ENCODE peak calls at places on chromosomes 4 and X, in ten cellular contexts. One of them, this sample, is unnamed.

GRCh38 chr4:2891294-2891693 is 47.6 kb downstream of the ADD1 start:
- DNase-seq in left lung: no peak
- DNase-seq in OCI-LY7: no peak
- DNase-seq in mesenchymal stem cell: peak; percentile 70
- DNase-seq in tibial artery: no peak
- DNase-seq in aorta: no peak
- DNase-seq in pancreas: no peak
- DNase-seq in heart left ventricle: no peak
- DNase-seq in transverse colon: no peak
- DNase-seq in CD4-positive, CD25-positive, alpha-beta regulatory T cell: no peak
- DNase-seq in this sample: no peak

GRCh38 chr4:5980436-5981155 is 37.6 kb downstream of the C4orf50 start:
- DNase-seq in left lung: no peak
- DNase-seq in OCI-LY7: no peak
- DNase-seq in mesenchymal stem cell: no peak
- DNase-seq in tibial artery: peak; percentile 1
- DNase-seq in aorta: no peak
- DNase-seq in pancreas: no peak
- DNase-seq in heart left ventricle: no peak
- DNase-seq in transverse colon: no peak
- DNase-seq in CD4-positive, CD25-positive, alpha-beta regulatory T cell: no peak
- DNase-seq in this sample: no peak

GRCh38 chr4:184958839-184959238 is 59.5 kb upstream of the HELT start:
- DNase-seq in left lung: no peak
- DNase-seq in OCI-LY7: no peak
- DNase-seq in mesenchymal stem cell: no peak
- DNase-seq in tibial artery: no peak
- DNase-seq in aorta: no peak
- DNase-seq in pancreas: no peak
- DNase-seq in heart left ventricle: no peak
- DNase-seq in transverse colon: no peak
- DNase-seq in CD4-positive, CD25-positive, alpha-beta regulatory T cell: no peak
- DNase-seq in this sample: no peak

GRCh38 chrX:120664081-120664480 is 34.2 kb upstream of the C1GALT1C1 start:
- DNase-seq in left lung: no peak
- DNase-seq in OCI-LY7: peak; percentile 49
- DNase-seq in mesenchymal stem cell: peak; percentile 25
- DNase-seq in tibial artery: no peak
- DNase-seq in aorta: no peak
- DNase-seq in pancreas: no peak
- DNase-seq in heart left ventricle: no peak
- DNase-seq in transverse colon: no peak
- DNase-seq in CD4-positive, CD25-positive, alpha-beta regulatory T cell: peak; percentile 19
- DNase-seq in this sample: no peak

GRCh38 chrX:47958943-47959342 is 44.8 kb downstream of the ZNF182 start:
- DNase-seq in left lung: no peak
- DNase-seq in OCI-LY7: peak; percentile 51
- DNase-seq in mesenchymal stem cell: no peak
- DNase-seq in tibial artery: no peak
- DNase-seq in aorta: no peak
- DNase-seq in pancreas: no peak
- DNase-seq in heart left ventricle: no peak
- DNase-seq in transverse colon: no peak
- DNase-seq in CD4-positive, CD25-positive, alpha-beta regulatory T cell: no peak
- DNase-seq in this sample: no peak

GRCh38 chr4:94508841-94509240 is 57.1 kb downstream of the PDLIM5 start:
- DNase-seq in left lung: no peak
- DNase-seq in OCI-LY7: no peak
- DNase-seq in mesenchymal stem cell: peak; percentile 39
- DNase-seq in tibial artery: no peak
- DNase-seq in aorta: no peak
- DNase-seq in pancreas: no peak
- DNase-seq in heart left ventricle: no peak
- DNase-seq in transverse colon: no peak
- DNase-seq in CD4-positive, CD25-positive, alpha-beta regulatory T cell: no peak
- DNase-seq in this sample: no peak

GRCh38 chr4:140932646-140933045 is 176.5 kb upstream of the TBC1D9 start:
- DNase-seq in left lung: no peak
- DNase-seq in OCI-LY7: no peak
- DNase-seq in mesenchymal stem cell: no peak
- DNase-seq in tibial artery: no peak
- DNase-seq in aorta: no peak
- DNase-seq in pancreas: no peak
- DNase-seq in heart left ventricle: no peak
- DNase-seq in transverse colon: no peak
- DNase-seq in CD4-positive, CD25-positive, alpha-beta regulatory T cell: no peak
- DNase-seq in this sample: no peak

GRCh38 chr4:158787718-158788441 is 19.1 kb downstream of the FNIP2 start:
- DNase-seq in left lung: no peak
- DNase-seq in OCI-LY7: no peak
- DNase-seq in mesenchymal stem cell: no peak
- DNase-seq in tibial artery: no peak
- DNase-seq in aorta: no peak
- DNase-seq in pancreas: no peak
- DNase-seq in heart left ventricle: no peak
- DNase-seq in transverse colon: no peak
- DNase-seq in CD4-positive, CD25-positive, alpha-beta regulatory T cell: no peak
- DNase-seq in this sample: no peak

DNA sequence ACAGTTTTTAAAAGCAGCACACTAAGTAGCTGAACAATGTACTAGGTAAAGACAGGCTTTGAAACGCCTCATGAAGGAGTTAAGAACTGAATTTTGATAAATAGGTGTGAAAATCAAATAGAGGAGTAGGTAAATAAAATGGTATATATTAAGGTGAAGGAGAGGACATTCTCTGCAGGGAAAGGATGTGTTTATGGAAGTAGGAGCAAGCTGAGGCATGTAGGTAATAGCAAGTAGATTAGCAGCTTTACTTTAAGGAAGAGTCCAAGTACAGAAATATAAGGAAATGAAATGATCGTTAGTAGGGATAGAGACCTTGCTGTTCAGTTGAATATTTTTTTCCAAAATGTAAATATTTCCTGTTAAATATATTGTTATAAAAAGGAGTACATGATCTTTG is 12.5 kb downstream of the METAP1 start:
- DNase-seq in left lung: no peak
- DNase-seq in OCI-LY7: no peak
- DNase-seq in mesenchymal stem cell: no peak
- DNase-seq in tibial artery: no peak
- DNase-seq in aorta: no peak
- DNase-seq in pancreas: no peak
- DNase-seq in heart left ventricle: no peak
- DNase-seq in transverse colon: no peak
- DNase-seq in CD4-positive, CD25-positive, alpha-beta regulatory T cell: no peak
- DNase-seq in this sample: no peak
- H3K9me3 ChIP-seq in left lung: no peaks in the 10 kb centered on the region
- H3K9me3 ChIP-seq in OCI-LY7: peaks cover 25% of the 10 kb centered on the region
- H3K9me3 ChIP-seq in mesenchymal stem cell: no peaks in the 10 kb centered on the region
- H3K9me3 ChIP-seq in tibial artery: no peaks in the 10 kb centered on the region
- H3K9me3 ChIP-seq in aorta: no peaks in the 10 kb centered on the region
- H3K9me3 ChIP-seq in pancreas: no peaks in the 10 kb centered on the region
- H3K9me3 ChIP-seq in heart left ventricle: no peaks in the 10 kb centered on the region
- H3K9me3 ChIP-seq in transverse colon: no peaks in the 10 kb centered on the region
- H3K9me3 ChIP-seq in CD4-positive, CD25-positive, alpha-beta regulatory T cell: peaks cover 4% of the 10 kb centered on the region
- H3K9me3 ChIP-seq in this sample: no peaks in the 10 kb centered on the region

GRCh38 chr4:81065446-81065845 is 34.9 kb downstream of the BMP3 start:
- DNase-seq in left lung: no peak
- DNase-seq in OCI-LY7: no peak
- DNase-seq in mesenchymal stem cell: no peak
- DNase-seq in tibial artery: no peak
- DNase-seq in aorta: no peak
- DNase-seq in pancreas: no peak
- DNase-seq in heart left ventricle: no peak
- DNase-seq in transverse colon: no peak
- DNase-seq in CD4-positive, CD25-positive, alpha-beta regulatory T cell: no peak
- DNase-seq in this sample: no peak

GRCh38 chr4:81058621-81059020 is 28.1 kb downstream of the BMP3 start:
- DNase-seq in left lung: no peak
- DNase-seq in OCI-LY7: no peak
- DNase-seq in mesenchymal stem cell: no peak
- DNase-seq in tibial artery: no peak
- DNase-seq in aorta: no peak
- DNase-seq in pancreas: no peak
- DNase-seq in heart left ventricle: no peak
- DNase-seq in transverse colon: no peak
- DNase-seq in CD4-positive, CD25-positive, alpha-beta regulatory T cell: no peak
- DNase-seq in this sample: no peak

GRCh38 chr4:81061340-81061730 is 30.8 kb downstream of the BMP3 start:
- DNase-seq in left lung: no peak
- DNase-seq in OCI-LY7: no peak
- DNase-seq in mesenchymal stem cell: no peak
- DNase-seq in tibial artery: no peak
- DNase-seq in aorta: no peak
- DNase-seq in pancreas: no peak
- DNase-seq in heart left ventricle: no peak
- DNase-seq in transverse colon: no peak
- DNase-seq in CD4-positive, CD25-positive, alpha-beta regulatory T cell: no peak
- DNase-seq in this sample: no peak

GRCh38 chr4:81060587-81061339 is 30.3 kb downstream of the BMP3 start:
- DNase-seq in left lung: no peak
- DNase-seq in OCI-LY7: no peak
- DNase-seq in mesenchymal stem cell: no peak
- DNase-seq in tibial artery: no peak
- DNase-seq in aorta: no peak
- DNase-seq in pancreas: no peak
- DNase-seq in heart left ventricle: no peak
- DNase-seq in transverse colon: no peak
- DNase-seq in CD4-positive, CD25-positive, alpha-beta regulatory T cell: no peak
- DNase-seq in this sample: no peak

GRCh38 chr4:81062001-81062400 is 31.5 kb downstream of the BMP3 start:
- DNase-seq in left lung: no peak
- DNase-seq in OCI-LY7: no peak
- DNase-seq in mesenchymal stem cell: no peak
- DNase-seq in tibial artery: no peak
- DNase-seq in aorta: no peak
- DNase-seq in pancreas: no peak
- DNase-seq in heart left ventricle: no peak
- DNase-seq in transverse colon: no peak
- DNase-seq in CD4-positive, CD25-positive, alpha-beta regulatory T cell: no peak
- DNase-seq in this sample: no peak
- H3K9me3 ChIP-seq in left lung: no peaks in the 10 kb centered on the region
- H3K9me3 ChIP-seq in OCI-LY7: peaks cover 5% of the 10 kb centered on the region
- H3K9me3 ChIP-seq in mesenchymal stem cell: no peaks in the 10 kb centered on the region
- H3K9me3 ChIP-seq in tibial artery: no peaks in the 10 kb centered on the region
- H3K9me3 ChIP-seq in aorta: no peaks in the 10 kb centered on the region
- H3K9me3 ChIP-seq in pancreas: no peaks in the 10 kb centered on the region
- H3K9me3 ChIP-seq in heart left ventricle: no peaks in the 10 kb centered on the region
- H3K9me3 ChIP-seq in transverse colon: no peaks in the 10 kb centered on the region
- H3K9me3 ChIP-seq in CD4-positive, CD25-positive, alpha-beta regulatory T cell: no peaks in the 10 kb centered on the region
- H3K9me3 ChIP-seq in this sample: no peaks in the 10 kb centered on the region

GRCh38 chr4:302381-302780 is 2.9 kb downstream of the ZNF732 start:
- DNase-seq in left lung: no peak
- DNase-seq in OCI-LY7: no peak
- DNase-seq in mesenchymal stem cell: no peak
- DNase-seq in tibial artery: no peak
- DNase-seq in aorta: no peak
- DNase-seq in pancreas: no peak
- DNase-seq in heart left ventricle: no peak
- DNase-seq in transverse colon: no peak
- DNase-seq in CD4-positive, CD25-positive, alpha-beta regulatory T cell: no peak
- DNase-seq in this sample: no peak
- H3K9me3 ChIP-seq in left lung: no peaks in the 10 kb centered on the region
- H3K9me3 ChIP-seq in OCI-LY7: peaks cover 44% of the 10 kb centered on the region
- H3K9me3 ChIP-seq in mesenchymal stem cell: peaks cover 62% of the 10 kb centered on the region
- H3K9me3 ChIP-seq in tibial artery: no peaks in the 10 kb centered on the region
- H3K9me3 ChIP-seq in aorta: no peaks in the 10 kb centered on the region
- H3K9me3 ChIP-seq in pancreas: no peaks in the 10 kb centered on the region
- H3K9me3 ChIP-seq in heart left ventricle: no peaks in the 10 kb centered on the region
- H3K9me3 ChIP-seq in transverse colon: peaks cover 7% of the 10 kb centered on the region
- H3K9me3 ChIP-seq in CD4-positive, CD25-positive, alpha-beta regulatory T cell: peaks cover 26% of the 10 kb centered on the region
- H3K9me3 ChIP-seq in this sample: no peaks in the 10 kb centered on the region

GRCh38 chrX:137549846-137550534 is 15.9 kb upstream of the ZIC3 start:
- DNase-seq in left lung: no peak
- DNase-seq in OCI-LY7: no peak
- DNase-seq in mesenchymal stem cell: no peak
- DNase-seq in tibial artery: no peak
- DNase-seq in aorta: no peak
- DNase-seq in pancreas: peak; percentile 57
- DNase-seq in heart left ventricle: no peak
- DNase-seq in transverse colon: no peak
- DNase-seq in CD4-positive, CD25-positive, alpha-beta regulatory T cell: no peak
- DNase-seq in this sample: no peak

GRCh38 chrX:137549073-137549472 is 16.9 kb upstream of the ZIC3 start:
- DNase-seq in left lung: no peak
- DNase-seq in OCI-LY7: no peak
- DNase-seq in mesenchymal stem cell: no peak
- DNase-seq in tibial artery: no peak
- DNase-seq in aorta: no peak
- DNase-seq in pancreas: no peak
- DNase-seq in heart left ventricle: no peak
- DNase-seq in transverse colon: no peak
- DNase-seq in CD4-positive, CD25-positive, alpha-beta regulatory T cell: no peak
- DNase-seq in this sample: no peak

GRCh38 chrX:137548261-137548660 is 17.7 kb upstream of the ZIC3 start:
- DNase-seq in left lung: no peak
- DNase-seq in OCI-LY7: no peak
- DNase-seq in mesenchymal stem cell: no peak
- DNase-seq in tibial artery: no peak
- DNase-seq in aorta: no peak
- DNase-seq in pancreas: no peak
- DNase-seq in heart left ventricle: no peak
- DNase-seq in transverse colon: no peak
- DNase-seq in CD4-positive, CD25-positive, alpha-beta regulatory T cell: no peak
- DNase-seq in this sample: no peak

GRCh38 chrX:137547291-137547690 is 18.6 kb upstream of the ZIC3 start:
- DNase-seq in left lung: no peak
- DNase-seq in OCI-LY7: no peak
- DNase-seq in mesenchymal stem cell: no peak
- DNase-seq in tibial artery: no peak
- DNase-seq in aorta: no peak
- DNase-seq in pancreas: peak; percentile 55
- DNase-seq in heart left ventricle: no peak
- DNase-seq in transverse colon: no peak
- DNase-seq in CD4-positive, CD25-positive, alpha-beta regulatory T cell: no peak
- DNase-seq in this sample: no peak

DNA sequence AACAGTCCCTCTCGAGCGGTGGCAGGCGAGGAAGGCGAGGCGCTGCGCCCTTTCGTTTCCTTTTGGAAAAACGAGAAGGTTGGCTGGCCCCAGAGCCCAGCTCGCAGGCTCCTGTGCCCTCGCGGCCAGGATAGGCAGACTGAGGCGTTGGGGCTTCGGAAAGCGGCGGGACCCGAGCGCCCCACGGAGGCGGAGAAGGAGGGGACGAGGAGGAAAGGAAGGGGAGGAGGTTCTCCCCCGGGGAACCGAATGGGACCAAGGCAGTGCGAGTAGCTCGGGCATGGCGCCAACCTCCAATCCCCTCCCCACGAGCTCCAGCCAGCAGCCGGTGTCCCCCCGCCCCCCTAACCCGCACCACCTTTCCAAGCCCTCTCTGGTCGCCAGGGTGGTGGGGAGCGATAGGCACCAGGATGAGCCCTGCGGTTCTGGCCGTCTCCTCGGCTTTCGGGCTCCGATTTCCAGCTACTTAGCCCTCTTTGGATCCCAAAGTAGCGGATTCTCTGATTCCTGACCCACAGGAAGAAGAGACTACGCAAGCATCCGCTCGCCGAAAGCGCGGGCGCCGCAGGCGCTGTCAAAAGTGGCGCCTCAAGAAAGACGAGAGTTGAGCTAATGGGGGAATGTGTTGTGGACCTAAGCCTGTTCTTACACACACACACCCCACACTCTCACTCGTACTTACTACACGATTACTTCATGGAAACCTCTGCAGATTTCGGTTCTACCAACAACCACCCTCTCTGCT is 15.2 kb upstream of the ZIC3 start:
- DNase-seq in left lung: no peak
- DNase-seq in OCI-LY7: no peak
- DNase-seq in mesenchymal stem cell: no peak
- DNase-seq in tibial artery: no peak
- DNase-seq in aorta: no peak
- DNase-seq in pancreas: peak; percentile 51
- DNase-seq in heart left ventricle: no peak
- DNase-seq in transverse colon: no peak
- DNase-seq in CD4-positive, CD25-positive, alpha-beta regulatory T cell: no peak
- DNase-seq in this sample: no peak
- H3K9me3 ChIP-seq in left lung: no peaks in the 10 kb centered on the region
- H3K9me3 ChIP-seq in OCI-LY7: no peaks in the 10 kb centered on the region
- H3K9me3 ChIP-seq in mesenchymal stem cell: peaks cover 3% of the 10 kb centered on the region
- H3K9me3 ChIP-seq in tibial artery: peaks cover 10% of the 10 kb centered on the region
- H3K9me3 ChIP-seq in aorta: no peaks in the 10 kb centered on the region
- H3K9me3 ChIP-seq in pancreas: no peaks in the 10 kb centered on the region
- H3K9me3 ChIP-seq in heart left ventricle: no peaks in the 10 kb centered on the region
- H3K9me3 ChIP-seq in transverse colon: no peaks in the 10 kb centered on the region
- H3K9me3 ChIP-seq in CD4-positive, CD25-positive, alpha-beta regulatory T cell: no peaks in the 10 kb centered on the region
- H3K9me3 ChIP-seq in this sample: no peaks in the 10 kb centered on the region